ENCODE peak calls at places on chromosomes 2 and 18, in five cellular contexts. T is NT2/D1, I is HepG2, A is GM12878, R is H1. J is an unnamed sample.

GRCh38 chr18:78979058-78979680 is 449 bp upstream of the SALL3 start:
- DNase-seq in R (peak), A (no peak), T (no peak), I (no peak), J (peak)

GRCh38 chr18:27665264-27665799 is 480.2 kb upstream of the CHST9 start:
- DNase-seq in I (no peak), R (no peak), A (no peak), T (no peak), J (no peak)

GRCh38 chr2:109279243-109279860 is 150.3 kb downstream of the SH3RF3 start:
- DNase-seq in I (no peak), A (no peak), T (peak), R (no peak), J (no peak)

GRCh38 chr18:7065736-7066135 is 51.9 kb downstream of the LAMA1 start:
- DNase-seq in T (no peak), R (no peak), I (no peak), A (no peak), J (no peak)

GRCh38 chr2:26738481-26738880 is 25.6 kb upstream of the SLC35F6 start:
- DNase-seq in R (no peak), I (no peak), T (no peak), A (no peak), J (no peak)

GRCh38 chr2:31216734-31217133 is 581 bp downstream of the CAPN14 start:
- DNase-seq in A (peak), I (no peak), R (peak), T (no peak), J (no peak)

GRCh38 chr2:136141510-136142154 is 23.7 kb upstream of the CXCR4 start:
- DNase-seq in T (no peak), R (no peak), A (no peak), I (no peak), J (no peak)

GRCh38 chr2:7007846-7008741 is 90.9 kb downstream of the RNF144A start:
- DNase-seq in I (no peak), T (no peak), R (no peak), A (peak), J (no peak)

GRCh38 chr18:41871229-41872000 is 83.6 kb upstream of the PIK3C3 start:
- DNase-seq in R (no peak), I (no peak), T (no peak), A (no peak), J (no peak)

GRCh38 chr2:26861610-26862224 is 13.8 kb downstream of the DPYSL5 start:
- DNase-seq in R (peak), T (no peak), I (no peak), A (no peak), J (no peak)

GRCh38 chr2:11615209-11615608 is 54.8 kb downstream of the NTSR2 start:
- DNase-seq in A (no peak), T (no peak), I (no peak), R (no peak), J (no peak)

GRCh38 chr2:222296311-222296736 is 2.5 kb downstream of the PAX3 start:
- DNase-seq in A (no peak), R (no peak), T (no peak), I (no peak), J (no peak)

GRCh38 chr2:6864938-6865345 is 765 bp downstream of the CMPK2 start:
- DNase-seq in A (no peak), R (peak), T (no peak), I (no peak), J (no peak)

GRCh38 chr2:43464546-43464945 is 131.3 kb downstream of the THADA start:
- DNase-seq in T (no peak), I (no peak), A (no peak), R (no peak), J (no peak)

GRCh38 chr2:155035246-155035645 is 336.8 kb downstream of the KCNJ3 start:
- DNase-seq in R (no peak), I (no peak), T (no peak), A (no peak), J (no peak)

GRCh38 chr2:151767536-151767935 is 33.3 kb upstream of the NEB start:
- DNase-seq in R (no peak), I (no peak), A (no peak), T (no peak), J (no peak)

GRCh38 chr2:236993-237539 is 26.8 kb downstream of the SH3YL1 start:
- DNase-seq in I (no peak), A (no peak), R (no peak), T (no peak), J (no peak)

GRCh38 chr2:241901500-241902351 is 32.2 kb downstream of the RTP5 start:
- DNase-seq in I (no peak), R (peak), A (no peak), T (no peak), J (no peak)

GRCh38 chr2:223815186-223815883 is 22.0 kb downstream of the AP1S3 start:
- DNase-seq in T (no peak), I (peak), R (peak), A (no peak), J (peak)

GRCh38 chr18:3611313-3612038 is 161.5 kb downstream of the TGIF1 start:
- DNase-seq in A (no peak), I (no peak), R (no peak), T (no peak), J (no peak)

GRCh38 chr18:69865656-69866241 is 81.9 kb downstream of the CD226 start:
- DNase-seq in I (no peak), T (no peak), R (no peak), A (no peak), J (no peak)

GRCh38 chr18:8501044-8501443 is 108.2 kb upstream of the RAB12 start:
- DNase-seq in A (no peak), I (no peak), R (no peak), T (no peak), J (no peak)

GRCh38 chr18:26556573-26556972 is 8.2 kb upstream of the KCTD1 start:
- DNase-seq in T (no peak), R (no peak), I (no peak), A (peak), J (no peak)

GRCh38 chr2:25976884-25977741 is 5.2 kb downstream of the KIF3C start:
- DNase-seq in I (no peak), A (no peak), T (no peak), R (no peak), J (no peak)

GRCh38 chr2:145323512-145323911 is 803.6 kb upstream of the ZEB2 start:
- DNase-seq in A (no peak), I (no peak), T (no peak), R (no peak), J (no peak)

GRCh38 chr2:120592084-120592483 is 143.6 kb upstream of the GLI2 start:
- DNase-seq in I (no peak), T (no peak), R (no peak), A (no peak), J (no peak)

GRCh38 chr2:219001577-219002394 is 8.6 kb upstream of the CRYBA2 start:
- DNase-seq in T (no peak), A (no peak), R (peak), I (peak), J (no peak)

GRCh38 chr2:232863996-232864395 is 6.1 kb upstream of the SNORC start:
- DNase-seq in A (no peak), T (no peak), R (no peak), I (no peak), J (no peak)

DNA sequence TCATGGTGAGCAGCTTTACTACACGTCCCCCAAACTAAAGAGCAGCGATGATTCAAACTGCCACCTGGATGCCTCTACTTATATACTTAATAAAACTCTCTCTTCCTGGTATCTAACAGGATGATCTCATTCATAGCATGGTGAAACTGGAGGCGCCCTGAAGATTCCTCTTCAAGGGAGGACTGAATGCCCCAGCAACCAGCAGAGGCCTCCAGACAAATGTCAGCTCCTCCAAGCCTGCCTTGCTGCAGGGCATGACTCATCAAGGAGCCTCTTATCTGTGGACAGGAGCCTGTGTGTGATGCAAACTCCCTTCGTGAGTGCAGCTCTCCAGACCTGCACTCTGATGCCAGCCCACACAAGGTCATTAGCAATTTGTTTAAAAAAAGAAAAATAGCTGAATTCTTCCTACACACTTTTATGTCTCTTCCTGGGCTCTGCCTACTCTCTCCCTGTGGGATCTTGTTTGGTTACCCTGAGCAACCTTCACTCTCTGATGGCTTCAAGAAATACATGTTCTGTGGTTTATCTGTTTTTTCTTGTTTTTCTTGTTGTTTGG is 30.2 kb downstream of the LONRF2 start:
- DNase-seq in I (peak), R (no peak), T (peak), A (no peak), J (peak)
- TF ChIP-seq SUZ12 in I (no peak), R (no peak), T (no peak), A (no peak), J (no peak)

DNA sequence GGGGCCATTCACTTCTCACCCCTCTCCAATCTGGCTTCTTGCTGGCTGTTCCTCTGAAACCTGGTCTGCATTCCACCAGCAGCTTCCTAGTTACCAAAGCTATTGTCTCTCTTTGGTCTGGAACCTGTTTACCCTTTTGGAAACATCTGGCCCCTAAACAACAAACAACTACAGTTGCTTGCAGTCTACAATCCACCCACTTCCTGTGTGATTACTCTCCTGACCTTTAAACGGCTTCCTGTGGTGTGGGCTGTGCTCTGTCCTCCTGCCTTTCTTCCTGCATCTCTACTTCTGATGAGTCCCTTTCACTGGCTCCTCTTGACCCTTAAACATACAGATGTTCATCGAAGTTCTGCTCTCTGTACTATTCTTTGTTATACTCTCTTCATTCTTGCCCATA is 303.8 kb downstream of the TDRD15 start:
- DNase-seq in T (no peak), R (no peak), I (no peak), A (no peak), J (no peak)
- TF ChIP-seq SUZ12 in T (no peak), R (no peak), I (no peak), A (no peak), J (no peak)

GRCh38 chr2:238187618-238188548 is 15.6 kb downstream of the ILKAP start:
- DNase-seq in R (no peak), I (no peak), T (no peak), A (no peak), J (no peak)
- TF ChIP-seq SUZ12 in R (no peak), I (no peak), T (no peak), A (no peak), J (no peak)

DNA sequence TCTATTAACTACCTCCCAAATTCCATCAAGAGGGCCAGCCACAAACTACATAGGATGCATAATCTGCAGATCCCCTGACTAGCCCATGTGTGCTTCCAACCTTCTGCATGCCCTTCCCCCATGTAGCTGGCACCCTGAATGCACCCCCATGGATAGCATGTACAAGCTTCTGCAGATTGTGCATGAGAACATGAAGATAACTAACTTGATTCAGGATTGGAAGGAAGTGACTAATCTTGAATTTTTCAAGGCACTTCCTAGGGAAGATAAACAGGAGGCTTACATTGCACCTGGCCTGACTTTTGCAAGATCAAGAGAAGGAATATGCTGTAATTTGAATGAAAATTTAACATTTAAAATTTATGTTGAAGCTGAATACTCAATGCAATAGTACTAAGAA is 66.7 kb downstream of the CDC42EP3 start:
- DNase-seq in A (no peak), I (no peak), R (no peak), T (no peak), J (no peak)
- TF ChIP-seq SUZ12 in A (no peak), I (no peak), R (no peak), T (no peak), J (no peak)

GRCh38 chr2:45650851-45651414 is 542 bp upstream of the PRKCE start:
- DNase-seq in A (peak), T (peak), I (peak), R (peak), J (peak)
- TF ChIP-seq SUZ12 in A (no peak), T (no peak), I (no peak), R (no peak), J (no peak)

J was measured in HEK293T.